ENCODE peak calls at places on chromosomes 5 and 9, in ten cellular contexts. T is IMR-90; W is CD8-positive, alpha-beta T cell; R is body of pancreas; I is kidney; P is ovary; J is thyroid gland; X is uterus; L is colonic mucosa; B is Peyer's patch. D is an unnamed sample. For H3K4me1, the result is how much of the 10 kb centered on the place peaks cover.

GRCh38 chr9:136995772-136996308 is 528 bp downstream of the CLIC3 start:
- DNase-seq in X (no peak), R (peak), W (no peak), B (no peak), J (peak), P (peak), T (peak), I (no peak), L (no peak), D (no peak)

GRCh38 chr5:132298305-132298704 is 4.1 kb downstream of the SLC22A4 start:
- DNase-seq in X (no peak), R (no peak), T (peak), L (no peak), W (no peak), J (no peak), P (no peak), B (no peak), I (no peak), D (no peak)

GRCh38 chr5:717143-717542 is 24.0 kb upstream of the TPPP start:
- DNase-seq in W (no peak), X (no peak), J (no peak), L (no peak), P (no peak), I (no peak), T (no peak), B (no peak), R (no peak), D (no peak)

GRCh38 chr5:83145882-83146331 is 68.6 kb downstream of the XRCC4 start:
- DNase-seq in R (no peak), B (no peak), P (no peak), T (peak), W (no peak), J (no peak), X (no peak), I (no peak), L (no peak), D (no peak)

GRCh38 chr5:131475416-131476045 is 159.5 kb downstream of the RAPGEF6 start:
- DNase-seq in B (no peak), L (no peak), I (no peak), W (no peak), J (no peak), R (no peak), T (peak), X (no peak), P (no peak), D (no peak)

GRCh38 chr5:61637566-61637965 is 305.5 kb downstream of the ZSWIM6 start:
- DNase-seq in J (no peak), T (no peak), B (no peak), W (no peak), I (no peak), X (no peak), L (no peak), P (no peak), R (no peak), D (no peak)

GRCh38 chr9:77649109-77649812 is 1.1 kb upstream of the GNA14 start:
- DNase-seq in R (no peak), L (no peak), J (no peak), B (no peak), I (no peak), W (no peak), T (no peak), X (no peak), P (no peak), D (no peak)

GRCh38 chr9:13139641-13140171 is 139.8 kb downstream of the MPDZ start:
- DNase-seq in P (no peak), B (no peak), L (no peak), R (no peak), W (no peak), J (peak), I (no peak), X (no peak), T (peak), D (no peak)

GRCh38 chr9:93814561-93814960 is 140.6 kb downstream of the BARX1 start:
- DNase-seq in L (no peak), T (no peak), X (no peak), W (no peak), I (no peak), P (no peak), B (no peak), J (no peak), R (no peak), D (no peak)

GRCh38 chr5:62042007-62042406 is 264.0 kb upstream of the KIF2A start:
- DNase-seq in I (no peak), P (no peak), R (no peak), T (no peak), W (no peak), X (no peak), B (no peak), L (no peak), J (no peak), D (no peak)

GRCh38 chr9:137435980-137436760 is 5.0 kb downstream of the ENTPD8 start:
- DNase-seq in P (peak), T (peak), R (peak), X (peak), I (peak), L (peak), B (peak), W (no peak), J (peak), D (peak)

GRCh38 chr5:169923988-169924387 is 56.3 kb downstream of the INSYN2B start:
- DNase-seq in J (no peak), W (no peak), X (no peak), B (no peak), P (no peak), T (no peak), R (no peak), L (no peak), I (no peak), D (no peak)

GRCh38 chr5:95962785-95963184 is 1.1 kb upstream of the ELL2 start:
- DNase-seq in W (no peak), B (peak), X (no peak), T (no peak), L (no peak), I (no peak), J (peak), R (no peak), P (peak), D (no peak)

GRCh38 chr9:5013379-5013778 is 28.3 kb downstream of the JAK2 start:
- DNase-seq in R (no peak), I (no peak), X (no peak), P (no peak), B (no peak), L (no peak), T (no peak), J (no peak), W (no peak), D (no peak)

GRCh38 chr5:9429691-9430215 is 116.1 kb downstream of the SEMA5A start:
- DNase-seq in I (no peak), R (no peak), L (no peak), J (no peak), T (no peak), X (no peak), W (no peak), B (no peak), P (no peak), D (no peak)

DNA sequence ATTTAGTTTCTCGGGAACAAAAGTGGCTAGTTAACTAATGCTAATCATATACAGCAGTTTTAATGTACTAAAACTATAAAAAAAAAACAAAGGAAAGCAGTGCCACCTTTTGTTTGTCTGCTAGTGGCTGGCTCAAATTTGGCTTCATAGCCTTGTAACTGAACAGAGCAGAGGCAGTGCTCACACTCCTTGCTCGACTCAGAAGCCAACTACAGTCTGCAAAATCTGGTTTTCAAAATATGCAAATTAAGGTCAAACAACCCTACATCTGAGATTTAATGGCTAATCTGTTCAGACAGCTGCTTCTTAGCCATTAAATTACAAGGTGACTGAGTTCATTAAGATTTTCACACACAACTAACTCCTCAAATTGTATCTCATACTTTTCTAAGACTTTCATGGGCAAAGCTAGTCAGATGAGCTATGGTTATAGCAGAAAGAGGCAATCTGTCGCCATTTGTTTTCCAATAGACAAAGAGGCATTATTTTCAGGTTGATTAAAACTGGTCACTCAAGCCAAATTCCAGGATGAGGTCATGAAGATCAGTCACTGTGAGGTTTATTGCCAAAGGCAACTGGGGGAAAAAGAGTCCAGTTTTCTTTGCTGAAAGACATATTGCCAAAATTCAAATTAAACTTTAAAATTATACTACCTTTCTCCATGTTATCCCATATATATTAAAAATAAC is 56.8 kb upstream of the EPB41L4A start:
- DNase-seq in T (no peak), I (no peak), X (no peak), L (no peak), R (no peak), J (no peak), W (no peak), B (no peak), P (no peak), D (no peak)
- H3K27ac ChIP-seq in T (no peak), I (no peak), X (no peak), L (no peak), R (peak), J (no peak), W (no peak), B (no peak), P (no peak), D (no peak)

GRCh38 chr5:6714221-6715041 is 1.2 kb downstream of the TENT4A start:
- DNase-seq in R (peak), P (peak), J (peak), I (peak), B (no peak), X (no peak), T (no peak), L (peak), W (peak), D (no peak)
- H3K4me1 ChIP-seq in R (half or more), P (under half), J (under half), I (under half), B (under half), X (under half), T (under half), L (under half), W (under half), D (under half)

GRCh38 chr9:132903574-132904495 is 25.1 kb downstream of the SPACA9 start:
- DNase-seq in T (no peak), L (no peak), J (peak), P (no peak), X (no peak), R (no peak), W (no peak), B (no peak), I (no peak), D (no peak)
- H3K27ac ChIP-seq in T (no peak), L (no peak), J (no peak), P (no peak), X (no peak), R (no peak), W (no peak), B (no peak), I (no peak), D (no peak)

GRCh38 chr9:134708672-134709038 is 67.1 kb downstream of the COL5A1 start:
- DNase-seq in I (peak), L (no peak), J (no peak), W (no peak), P (no peak), B (no peak), R (no peak), X (no peak), T (no peak), D (no peak)
- H3K4me1 ChIP-seq in I (under half), L (under half), J (under half), W (under half), P (under half), B (under half), R (under half), X (under half), T (under half), D (under half)

DNA sequence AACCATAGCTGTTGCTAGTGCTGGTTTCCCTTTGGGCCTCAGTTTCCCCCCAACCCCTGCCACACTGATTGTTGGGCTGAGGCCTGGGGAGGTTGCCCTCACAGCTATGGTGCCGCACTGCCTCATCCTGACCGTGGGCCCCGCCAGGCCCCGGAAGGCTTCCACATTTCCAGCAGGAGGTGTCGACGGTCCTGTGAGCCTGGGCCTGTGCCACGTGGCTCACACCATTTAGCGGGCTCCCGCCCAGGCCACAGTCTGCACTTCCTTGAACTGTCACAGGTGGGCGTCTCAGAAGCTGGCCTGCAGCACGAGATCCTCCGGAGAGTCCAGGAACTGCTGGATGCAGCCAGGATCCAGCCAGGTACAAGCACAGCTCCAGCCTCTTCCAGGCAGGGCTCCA is 45.7 kb downstream of the LRSAM1 start:
- DNase-seq in L (no peak), I (no peak), X (no peak), J (no peak), T (no peak), P (no peak), W (no peak), B (no peak), R (no peak), D (no peak)
- H3K27ac ChIP-seq in L (no peak), I (no peak), X (no peak), J (no peak), T (no peak), P (no peak), W (no peak), B (no peak), R (no peak), D (peak)

GRCh38 chr5:40288791-40289475 is 390.8 kb upstream of the PTGER4 start:
- DNase-seq in L (no peak), B (no peak), X (no peak), T (no peak), I (peak), W (no peak), J (no peak), P (no peak), R (peak), D (no peak)
- H3K4me1 ChIP-seq in L (under half), B (under half), X (under half), T (under half), I (under half), W (under half), J (under half), P (under half), R (under half), D (under half)

GRCh38 chr5:32317056-32317455 is 4.3 kb upstream of the MTMR12 start:
- DNase-seq in W (no peak), P (no peak), J (no peak), R (no peak), T (no peak), B (no peak), X (no peak), I (no peak), L (no peak), D (no peak)

GRCh38 chr5:32320576-32320975 is 7.8 kb upstream of the MTMR12 start:
- DNase-seq in W (no peak), L (peak), T (no peak), B (no peak), J (no peak), I (no peak), R (no peak), X (no peak), P (no peak), D (no peak)

GRCh38 chr5:32322882-32323281 is 10.1 kb upstream of the MTMR12 start:
- DNase-seq in P (no peak), L (no peak), X (no peak), W (no peak), I (no peak), T (no peak), B (no peak), J (no peak), R (no peak), D (no peak)

GRCh38 chr5:32320144-32320543 is 7.4 kb upstream of the MTMR12 start:
- DNase-seq in T (no peak), P (no peak), L (no peak), I (no peak), X (no peak), W (no peak), J (no peak), R (no peak), B (no peak), D (no peak)

GRCh38 chr5:32319392-32319791 is 6.7 kb upstream of the MTMR12 start:
- DNase-seq in I (no peak), X (no peak), B (no peak), P (no peak), R (no peak), T (no peak), L (no peak), J (no peak), W (no peak), D (no peak)
- H3K27ac ChIP-seq in I (no peak), X (no peak), B (no peak), P (no peak), R (no peak), T (no peak), L (no peak), J (no peak), W (no peak), D (no peak)

GRCh38 chr9:86351897-86352296 is 2.3 kb downstream of the TUT7 start:
- DNase-seq in I (no peak), P (no peak), R (no peak), B (no peak), J (no peak), X (no peak), T (no peak), L (no peak), W (no peak), D (no peak)
- H3K4me1 ChIP-seq in I (under half), P (under half), R (half or more), B (under half), J (under half), X (under half), T (under half), L (under half), W (under half), D (under half)

D was measured in prostate gland.